ENCODE peak calls at places on chromosomes 11 and 22, in ten cellular contexts. W is hepatic stellate cell; B is pulmonary artery endothelial cell; H is stimulated activated CD4-positive, alpha-beta T cell treated with anti-CD3 and anti-CD28 coated beads, Interleukin-12 subunit alpha, Interleukin-12 subunit beta, amount 100 ng/mL, for 48 hours; L is GF-D8; Y is Daoy; Z is fibroblast of pulmonary artery; D is naive thymus-derived CD8-positive, alpha-beta T cell; U is C1 segment of cervical spinal cord; X is activated T-cell treated with anti-CD3 and anti-CD28 coated beads for 1 hour. Q is an unnamed sample.

GRCh38 chr11:77003954-77004353 is 30.2 kb upstream of the B3GNT6 start:
- DNase-seq in W (no peak), B (no peak), H (no peak), L (no peak), Y (no peak), Z (no peak), D (no peak), U (no peak), X (no peak), Q (no peak)

GRCh38 chr22:36065775-36066544 is 37.3 kb upstream of the RBFOX2 start:
- DNase-seq in W (peak), B (peak), H (peak), L (no peak), Y (peak), Z (peak), D (peak), U (peak), X (peak), Q (peak)

GRCh38 chr11:44199816-44200215 is 104.3 kb downstream of the EXT2 start:
- DNase-seq in W (no peak), B (no peak), H (no peak), L (no peak), Y (no peak), Z (no peak), D (no peak), U (no peak), X (no peak), Q (no peak)

GRCh38 chr22:31055322-31056159 is 25.6 kb upstream of the SMTN start:
- DNase-seq in W (peak), B (peak), H (no peak), L (no peak), Y (peak), Z (peak), D (no peak), U (no peak), X (no peak), Q (peak)

GRCh38 chr11:131495417-131495816 is 125.0 kb downstream of the NTM start:
- DNase-seq in W (no peak), B (no peak), H (no peak), L (no peak), Y (no peak), Z (no peak), D (no peak), U (no peak), X (no peak), Q (peak)

GRCh38 chr11:126604461-126604860 is 249.0 kb downstream of the ST3GAL4 start:
- DNase-seq in W (no peak), B (no peak), H (no peak), L (no peak), Y (no peak), Z (no peak), D (no peak), U (no peak), X (no peak), Q (no peak)

GRCh38 chr11:44308923-44309482 is 936 bp downstream of the ALX4 start:
- DNase-seq in W (no peak), B (no peak), H (no peak), L (no peak), Y (no peak), Z (no peak), D (no peak), U (no peak), X (no peak), Q (no peak)

GRCh38 chr11:19995131-19995530 is 165.1 kb downstream of the DBX1 start:
- DNase-seq in W (peak), B (no peak), H (no peak), L (no peak), Y (peak), Z (peak), D (no peak), U (no peak), X (no peak), Q (no peak)

GRCh38 chr11:17403977-17404759 is 15.7 kb upstream of the KCNJ11 start:
- DNase-seq in W (no peak), B (no peak), H (no peak), L (no peak), Y (peak), Z (peak), D (no peak), U (no peak), X (no peak), Q (no peak)

GRCh38 chr11:19520681-19521080 is 192.0 kb upstream of the NAV2 start:
- DNase-seq in W (no peak), B (no peak), H (no peak), L (no peak), Y (peak), Z (no peak), D (no peak), U (no peak), X (no peak), Q (no peak)

GRCh38 chr11:477042-477715 is 27.1 kb downstream of the PTDSS2 start:
- DNase-seq in W (no peak), B (no peak), H (no peak), L (no peak), Y (no peak), Z (no peak), D (no peak), U (no peak), X (no peak), Q (no peak)

GRCh38 chr22:36430863-36431262 is 43.1 kb upstream of the MYH9 start:
- DNase-seq in W (no peak), B (no peak), H (no peak), L (no peak), Y (peak), Z (no peak), D (no peak), U (no peak), X (no peak), Q (no peak)

GRCh38 chr22:31296258-31296657 is 4.0 kb upstream of the PIK3IP1 start:
- DNase-seq in W (no peak), B (no peak), H (no peak), L (no peak), Y (no peak), Z (peak), D (no peak), U (peak), X (no peak), Q (no peak)

GRCh38 chr22:46592390-46592872 is 27.8 kb upstream of the GRAMD4 start:
- DNase-seq in W (no peak), B (no peak), H (peak), L (no peak), Y (peak), Z (peak), D (no peak), U (no peak), X (no peak), Q (peak)

GRCh38 chr22:39972656-39973055 is 12.5 kb downstream of the TMA7B start:
- DNase-seq in W (no peak), B (no peak), H (no peak), L (no peak), Y (no peak), Z (no peak), D (no peak), U (no peak), X (no peak), Q (no peak)

GRCh38 chr22:46754826-46755225 is 7.6 kb upstream of the TBC1D22A start:
- DNase-seq in W (no peak), B (no peak), H (no peak), L (no peak), Y (no peak), Z (no peak), D (no peak), U (no peak), X (no peak), Q (no peak)

GRCh38 chr22:30940655-30941362 is 27.8 kb downstream of the MORC2 start:
- DNase-seq in W (no peak), B (no peak), H (peak), L (no peak), Y (no peak), Z (no peak), D (peak), U (no peak), X (peak), Q (no peak)

GRCh38 chr22:21839765-21840140 is 27.7 kb downstream of the MAPK1 start:
- DNase-seq in W (no peak), B (no peak), H (no peak), L (no peak), Y (no peak), Z (no peak), D (no peak), U (no peak), X (no peak), Q (no peak)

GRCh38 chr11:45076761-45077160 is 69.7 kb upstream of the PRDM11 start:
- DNase-seq in W (no peak), B (no peak), H (no peak), L (no peak), Y (no peak), Z (no peak), D (no peak), U (no peak), X (no peak), Q (no peak)

GRCh38 chr11:444397-445144 is 2.8 kb upstream of the ANO9 start:
- DNase-seq in W (no peak), B (no peak), H (no peak), L (no peak), Y (no peak), Z (peak), D (no peak), U (no peak), X (no peak), Q (no peak)

GRCh38 chr11:101797335-101797734 is 117.5 kb upstream of the CEP126 start:
- DNase-seq in W (peak), B (no peak), H (no peak), L (no peak), Y (no peak), Z (peak), D (no peak), U (no peak), X (no peak), Q (no peak)

GRCh38 chr22:44363214-44363979 is 50.6 kb upstream of the SHISAL1 start:
- DNase-seq in W (peak), B (peak), H (no peak), L (no peak), Y (peak), Z (peak), D (no peak), U (no peak), X (no peak), Q (no peak)

GRCh38 chr11:123560001-123560400 is 94.4 kb downstream of the SCN3B start:
- DNase-seq in W (peak), B (no peak), H (peak), L (no peak), Y (peak), Z (peak), D (peak), U (peak), X (no peak), Q (peak)

GRCh38 chr22:17781319-17782031 is 7.2 kb upstream of the BID start:
- DNase-seq in W (peak), B (no peak), H (no peak), L (peak), Y (peak), Z (peak), D (peak), U (no peak), X (no peak), Q (no peak)

GRCh38 chr11:7927635-7928034 is 3.4 kb downstream of the OR10A6 start:
- DNase-seq in W (no peak), B (no peak), H (no peak), L (no peak), Y (peak), Z (peak), D (no peak), U (no peak), X (no peak), Q (no peak)

GRCh38 chr11:45379162-45379863 is 93.2 kb upstream of the SYT13 start:
- DNase-seq in W (no peak), B (no peak), H (no peak), L (no peak), Y (no peak), Z (no peak), D (no peak), U (no peak), X (no peak), Q (no peak)

GRCh38 chr22:38614331-38615122 is 41.7 kb downstream of the FAM227A start:
- DNase-seq in W (no peak), B (no peak), H (no peak), L (no peak), Y (no peak), Z (no peak), D (no peak), U (no peak), X (no peak), Q (no peak)

GRCh38 chr11:43632171-43632570 is 48.4 kb upstream of the HSD17B12 start:
- DNase-seq in W (peak), B (peak), H (no peak), L (no peak), Y (peak), Z (peak), D (no peak), U (no peak), X (no peak), Q (no peak)

GRCh38 chr11:71425851-71426250 is 22.3 kb downstream of the DHCR7 start:
- DNase-seq in W (no peak), B (no peak), H (no peak), L (no peak), Y (no peak), Z (no peak), D (no peak), U (no peak), X (no peak), Q (no peak)

GRCh38 chr11:69008774-69009440 is 4.1 kb downstream of the MRGPRF start:
- DNase-seq in W (peak), B (no peak), H (no peak), L (no peak), Y (peak), Z (peak), D (no peak), U (no peak), X (no peak), Q (no peak)

GRCh38 chr11:113014262-113014661 is 53.0 kb downstream of the NCAM1 start:
- DNase-seq in W (no peak), B (no peak), H (no peak), L (no peak), Y (peak), Z (peak), D (no peak), U (no peak), X (no peak), Q (no peak)

GRCh38 chr11:2428322-2428795 is 16.0 kb downstream of the TRPM5 start:
- DNase-seq in W (peak), B (peak), H (peak), L (no peak), Y (peak), Z (peak), D (peak), U (peak), X (peak), Q (peak)

GRCh38 chr11:48024635-48025071 is 44.3 kb downstream of the PTPRJ start:
- DNase-seq in W (no peak), B (no peak), H (no peak), L (no peak), Y (no peak), Z (no peak), D (no peak), U (no peak), X (no peak), Q (no peak)

GRCh38 chr22:40491990-40492631 is 121.7 kb downstream of the SGSM3 start:
- DNase-seq in W (no peak), B (no peak), H (no peak), L (peak), Y (no peak), Z (peak), D (no peak), U (peak), X (no peak), Q (peak)

GRCh38 chr11:3939651-3940190 is 84.3 kb downstream of the STIM1 start:
- DNase-seq in W (no peak), B (no peak), H (no peak), L (no peak), Y (no peak), Z (peak), D (no peak), U (no peak), X (no peak), Q (no peak)

GRCh38 chr11:19714387-19715363 is 2.0 kb downstream of the NAV2 start:
- DNase-seq in W (peak), B (no peak), H (no peak), L (no peak), Y (peak), Z (peak), D (no peak), U (peak), X (no peak), Q (no peak)

GRCh38 chr11:46322759-46323158 is 24.5 kb upstream of the DGKZ start:
- DNase-seq in W (no peak), B (no peak), H (no peak), L (no peak), Y (peak), Z (peak), D (no peak), U (no peak), X (no peak), Q (no peak)

GRCh38 chr22:37460684-37461083 is 25.5 kb downstream of the MFNG start:
- DNase-seq in W (no peak), B (no peak), H (no peak), L (no peak), Y (no peak), Z (no peak), D (no peak), U (no peak), X (no peak), Q (no peak)

GRCh38 chr22:40030757-40031092 is 36.0 kb downstream of the FAM83F start:
- DNase-seq in W (no peak), B (no peak), H (no peak), L (no peak), Y (no peak), Z (no peak), D (no peak), U (no peak), X (no peak), Q (no peak)

Q was measured in substantia nigra.